ENCODE peak calls at places on chromosome 21, in six cellular contexts. R, X, T, D, Q and Z are unnamed samples.

GRCh38 chr21:34031835-34032370 is 41.5 kb upstream of the MRPS6 start:
- DNase-seq in R (no peak), X (no peak), T (no peak), D (peak), Q (no peak), Z (no peak)

GRCh38 chr21:31265293-31265692 is 78.8 kb downstream of the TIAM1 start:
- DNase-seq in R (no peak), X (no peak), T (no peak), D (no peak), Q (no peak), Z (no peak)

GRCh38 chr21:45074048-45074817 is at the start of gene ADARB1:
- DNase-seq in R (peak), X (peak), T (no peak), D (peak), Q (peak), Z (no peak)

GRCh38 chr21:36005018-36005417 is 55.3 kb downstream of the SETD4 start:
- DNase-seq in R (peak), X (no peak), T (no peak), D (peak), Q (peak), Z (no peak)

GRCh38 chr21:37700641-37701202 is 215.5 kb downstream of the KCNJ6 start:
- DNase-seq in R (peak), X (peak), T (peak), D (no peak), Q (peak), Z (peak)

GRCh38 chr21:42009018-42009830 is 936 bp downstream of the ZBTB21 start:
- DNase-seq in R (peak), X (peak), T (peak), D (peak), Q (peak), Z (no peak)

GRCh38 chr21:38236232-38236631 is 20.6 kb upstream of the KCNJ15 start:
- DNase-seq in R (no peak), X (no peak), T (no peak), D (no peak), Q (no peak), Z (no peak)

GRCh38 chr21:45374826-45375455 is 30.0 kb upstream of the COL18A1 start:
- DNase-seq in R (no peak), X (no peak), T (no peak), D (no peak), Q (no peak), Z (no peak)

GRCh38 chr21:23699402-23699801 is 1907.9 kb downstream of the MRPL39 start:
- DNase-seq in R (no peak), X (no peak), T (no peak), D (no peak), Q (no peak), Z (no peak)

GRCh38 chr21:45318556-45319341 is 31.1 kb upstream of the POFUT2 start:
- DNase-seq in R (peak), X (no peak), T (no peak), D (peak), Q (peak), Z (no peak)